ENCODE peak calls at places on chromosomes 3 and 15, in five cellular contexts. C is HCT116, P is anterior cingulate cortex, N is transverse colon, U is BJ. H is an unnamed sample.
A peak's percentile ranks its signal among the peaks of the same experiment; 100 is the strongest.

GRCh38 chr3:146218880-146219866 is 31.7 kb downstream of the PLSCR4 start:
- DNase-seq in C (no peak), P (no peak), N (peak; percentile 26), U (no peak), H (no peak)

GRCh38 chr3:128551872-128552271 is 58.9 kb upstream of the GATA2 start:
- DNase-seq in C (no peak), P (no peak), N (no peak), U (no peak), H (no peak)

GRCh38 chr3:62582495-62583172 is 209.3 kb upstream of the FEZF2 start:
- DNase-seq in C (no peak), P (no peak), N (no peak), U (no peak), H (no peak)

GRCh38 chr15:90413411-90414379 is 25.7 kb downstream of the IQGAP1 start:
- DNase-seq in C (no peak), P (no peak), N (no peak), U (no peak), H (no peak)

GRCh38 chr15:80950291-80951078 is 39.1 kb downstream of the MESD start:
- DNase-seq in C (no peak), P (no peak), N (no peak), U (no peak), H (no peak)

GRCh38 chr3:33114622-33115023 is 809 bp downstream of the CRTAP start:
- DNase-seq in C (no peak), P (no peak), N (no peak), U (no peak), H (no peak)

GRCh38 chr3:65713016-65713415 is 325.7 kb downstream of the MAGI1 start:
- DNase-seq in C (no peak), P (no peak), N (no peak), U (peak; percentile 61), H (peak; percentile 20)

GRCh38 chr3:33879540-33879939 is 81.1 kb downstream of the PDCD6IP start:
- DNase-seq in C (no peak), P (no peak), N (no peak), U (no peak), H (no peak)

GRCh38 chr3:195751584-195751983 is 30.8 kb downstream of the MUC20 start:
- DNase-seq in C (no peak), P (no peak), N (no peak), U (no peak), H (no peak)

GRCh38 chr3:47578691-47579632 is at the start of gene CSPG5:
- DNase-seq in C (no peak), P (no peak), N (peak; percentile 18), U (no peak), H (no peak)

GRCh38 chr3:77348244-77348855 is 308.5 kb downstream of the ROBO2 start:
- DNase-seq in C (no peak), P (no peak), N (no peak), U (no peak), H (no peak)

GRCh38 chr3:129611812-129612349 is 5.4 kb upstream of the PLXND1 start:
- DNase-seq in C (no peak), P (no peak), N (no peak), U (no peak), H (no peak)

GRCh38 chr3:16279417-16279816 is 14.4 kb downstream of the OXNAD1 start:
- DNase-seq in C (no peak), P (no peak), N (no peak), U (no peak), H (no peak)

GRCh38 chr3:56275120-56275519 is 193.1 kb downstream of the ERC2 start:
- DNase-seq in C (no peak), P (no peak), N (no peak), U (no peak), H (no peak)

GRCh38 chr3:194475978-194476377 is 10.8 kb downstream of the ATP13A3 start:
- DNase-seq in C (no peak), P (no peak), N (no peak), U (no peak), H (no peak)

GRCh38 chr15:55360256-55360655 is 41.2 kb downstream of the PIGB start:
- DNase-seq in C (no peak), P (no peak), N (no peak), U (no peak), H (no peak)

GRCh38 chr15:72338617-72339321 is 18.8 kb upstream of the CELF6 start:
- DNase-seq in C (no peak), P (no peak), N (no peak), U (peak; percentile 85), H (no peak)

GRCh38 chr3:59908280-59908679 is 858.5 kb upstream of the CFAP20DC start:
- DNase-seq in C (no peak), P (no peak), N (no peak), U (no peak), H (no peak)

GRCh38 chr3:149180057-149180573 is 41.5 kb downstream of the CP start:
- DNase-seq in C (peak; percentile 75), P (no peak), N (peak; percentile 61), U (peak; percentile 99), H (peak; percentile 99)

GRCh38 chr15:72037321-72037720 is 80.6 kb downstream of the MYO9A start:
- DNase-seq in C (peak; percentile 2), P (no peak), N (no peak), U (no peak), H (peak; percentile 58)

GRCh38 chr15:31442203-31443090 is 115.8 kb downstream of the KLF13 start:
- DNase-seq in C (no peak), P (no peak), N (no peak), U (peak; percentile 97), H (peak; percentile 82)

GRCh38 chr3:66588340-66588847 is 87.6 kb upstream of the LRIG1 start:
- DNase-seq in C (no peak), P (no peak), N (no peak), U (no peak), H (peak; percentile 27)

GRCh38 chr3:140242818-140243276 is 307.9 kb downstream of the CLSTN2 start:
- DNase-seq in C (no peak), P (no peak), N (no peak), U (no peak), H (peak; percentile 24)

GRCh38 chr3:60772584-60772983 is 478.7 kb downstream of the FHIT start:
- DNase-seq in C (no peak), P (no peak), N (no peak), U (no peak), H (no peak)

GRCh38 chr3:171811059-171811912 is 1.0 kb upstream of the PLD1 start:
- DNase-seq in C (no peak), P (no peak), N (no peak), U (peak; percentile 99), H (peak; percentile 98)

GRCh38 chr15:93231994-93232393 is 143.0 kb upstream of the RGMA start:
- DNase-seq in C (no peak), P (no peak), N (no peak), U (no peak), H (no peak)

GRCh38 chr15:36924076-36924475 is 176.3 kb downstream of the MEIS2 start:
- DNase-seq in C (no peak), P (no peak), N (no peak), U (no peak), H (no peak)

GRCh38 chr3:149479621-149480325 is 5.3 kb downstream of the TM4SF4 start:
- DNase-seq in C (no peak), P (no peak), N (no peak), U (no peak), H (no peak)

GRCh38 chr3:128426128-128426921 is 40.4 kb downstream of the DNAJB8 start:
- DNase-seq in C (no peak), P (no peak), N (peak; percentile 28), U (no peak), H (peak; percentile 10)

GRCh38 chr3:43709022-43709421 is 18.3 kb downstream of the ABHD5 start:
- DNase-seq in C (no peak), P (no peak), N (no peak), U (peak; percentile 39), H (no peak)

GRCh38 chr3:4314688-4315087 is 11.5 kb downstream of the SETMAR start:
- DNase-seq in C (no peak), P (no peak), N (no peak), U (no peak), H (no peak)

GRCh38 chr3:59056706-59057105 is 6.9 kb upstream of the CFAP20DC start:
- DNase-seq in C (no peak), P (no peak), N (no peak), U (peak; percentile 34), H (peak; percentile 76)

GRCh38 chr15:74136584-74137543 is 6.5 kb downstream of the ISLR2 start:
- DNase-seq in C (no peak), P (no peak), N (no peak), U (no peak), H (no peak)

GRCh38 chr15:86620636-86621349 is 541.1 kb downstream of the AGBL1 start:
- DNase-seq in C (no peak), P (no peak), N (no peak), U (no peak), H (no peak)

H was measured in mammary epithelial cell.